ENCODE peak calls at places on chromosomes 5 and 9, in six cellular contexts. H, I, N, V, X and A are unnamed samples.
A peak's percentile ranks its signal among the peaks of the same experiment; 100 is the strongest.

GRCh38 chr9:99231708-99232107 is 9.6 kb downstream of the SEC61B start:
- DNase-seq in H (no peak), I (no peak), N (peak; percentile 32), V (no peak), X (no peak), A (no peak)

GRCh38 chr9:33993104-33993503 is 55.6 kb downstream of the UBAP2 start:
- DNase-seq in H (no peak), I (no peak), N (no peak), V (no peak), X (no peak), A (no peak)

GRCh38 chr9:42388146-42388690 is 204.8 kb downstream of the SPATA31A6 start:
- DNase-seq in H (no peak), I (no peak), N (peak; percentile 9), V (no peak), X (no peak), A (no peak)

GRCh38 chr5:136014976-136015375 is 13.8 kb upstream of the TGFBI start:
- DNase-seq in H (no peak), I (no peak), N (no peak), V (no peak), X (no peak), A (no peak)

GRCh38 chr5:73591102-73591695 is 25.7 kb downstream of the UTP15 start:
- DNase-seq in H (peak; percentile 6), I (no peak), N (peak; percentile 77), V (peak; percentile 56), X (peak; percentile 7), A (peak; percentile 84)

GRCh38 chr9:136024696-136025316 is 63.6 kb upstream of the UBAC1 start:
- DNase-seq in H (no peak), I (no peak), N (no peak), V (no peak), X (no peak), A (no peak)

GRCh38 chr5:123814796-123815479 is 303.0 kb downstream of the CSNK1G3 start:
- DNase-seq in H (no peak), I (no peak), N (no peak), V (no peak), X (no peak), A (no peak)

GRCh38 chr9:8903077-8903476 is 1103.5 kb upstream of the DMAC1 start:
- DNase-seq in H (no peak), I (no peak), N (no peak), V (no peak), X (no peak), A (no peak)

GRCh38 chr9:99041618-99042017 is 63.3 kb upstream of the TGFBR1 start:
- DNase-seq in H (no peak), I (no peak), N (no peak), V (no peak), X (no peak), A (no peak)

GRCh38 chr5:31733365-31733764 is 94.4 kb downstream of the PDZD2 start:
- DNase-seq in H (no peak), I (peak; percentile 56), N (no peak), V (no peak), X (no peak), A (no peak)

GRCh38 chr5:170219615-170220014 is 13.2 kb upstream of the C5orf58 start:
- DNase-seq in H (no peak), I (no peak), N (peak; percentile 75), V (no peak), X (no peak), A (peak; percentile 38)

GRCh38 chr9:92592946-92593860 is 57.4 kb upstream of the ECM2 start:
- DNase-seq in H (no peak), I (no peak), N (no peak), V (no peak), X (no peak), A (no peak)

GRCh38 chr9:6944093-6944551 is 186.3 kb downstream of the KDM4C start:
- DNase-seq in H (no peak), I (no peak), N (peak; percentile 38), V (peak; percentile 30), X (no peak), A (peak; percentile 51)

GRCh38 chr5:166596043-166596442 is 1695.4 kb upstream of the WWC1 start:
- DNase-seq in H (no peak), I (no peak), N (no peak), V (no peak), X (no peak), A (no peak)

GRCh38 chr9:131031642-131032005 is 22.6 kb downstream of the LAMC3 start:
- DNase-seq in H (no peak), I (no peak), N (no peak), V (no peak), X (no peak), A (no peak)

GRCh38 chr5:96151891-96152290 is 190.2 kb upstream of the ELL2 start:
- DNase-seq in H (no peak), I (no peak), N (peak; percentile 32), V (no peak), X (no peak), A (no peak)

GRCh38 chr5:73365301-73365853 is 83.2 kb downstream of the FOXD1 start:
- DNase-seq in H (no peak), I (no peak), N (no peak), V (no peak), X (no peak), A (peak; percentile 80)

GRCh38 chr9:76684213-76684612 is 80.0 kb upstream of the PCA3 start:
- DNase-seq in H (no peak), I (no peak), N (no peak), V (no peak), X (no peak), A (no peak)

GRCh38 chr5:81397169-81397568 is 3.2 kb upstream of the ACOT12 start:
- DNase-seq in H (no peak), I (peak; percentile 29), N (no peak), V (no peak), X (no peak), A (peak; percentile 43)

GRCh38 chr5:11797132-11797531 is 107.1 kb downstream of the CTNND2 start:
- DNase-seq in H (no peak), I (peak; percentile 37), N (no peak), V (no peak), X (no peak), A (no peak)

GRCh38 chr9:137618105-137619067 is at the start of gene EHMT1:
- DNase-seq in H (peak; percentile 57), I (peak; percentile 79), N (peak; percentile 83), V (peak; percentile 79), X (peak; percentile 50), A (peak; percentile 57)

GRCh38 chr5:168578006-168578405 is 1.2 kb downstream of the PANK3 start:
- DNase-seq in H (no peak), I (no peak), N (peak; percentile 45), V (no peak), X (no peak), A (no peak)

GRCh38 chr5:135600971-135601381 is 22.2 kb upstream of the CXCL14 start:
- DNase-seq in H (no peak), I (no peak), N (peak; percentile 26), V (no peak), X (no peak), A (no peak)

GRCh38 chr5:104347119-104347708 is 784.6 kb upstream of the NUDT12 start:
- DNase-seq in H (no peak), I (no peak), N (peak; percentile 22), V (no peak), X (no peak), A (peak; percentile 22)

GRCh38 chr5:56350595-56351170 is 117.6 kb upstream of the ANKRD55 start:
- DNase-seq in H (no peak), I (no peak), N (peak; percentile 67), V (peak; percentile 0), X (no peak), A (peak; percentile 78)

GRCh38 chr9:15139467-15139866 is 167.5 kb downstream of the TTC39B start:
- DNase-seq in H (no peak), I (no peak), N (peak; percentile 59), V (no peak), X (no peak), A (no peak)

GRCh38 chr5:111748304-111748763 is 8.7 kb downstream of the NREP start:
- DNase-seq in H (no peak), I (no peak), N (no peak), V (no peak), X (no peak), A (peak; percentile 94)

GRCh38 chr5:136034976-136035375 is 6.2 kb downstream of the TGFBI start:
- DNase-seq in H (no peak), I (no peak), N (no peak), V (no peak), X (no peak), A (no peak)